ENCODE peak calls at places on chromosomes 4 and X, in ten cellular contexts. B is A549; Q is testis; D is fibroblast of lung; F is lower lobe of right lung; H is effector memory CD4-positive, alpha-beta T cell; L is mesendoderm; W is suprapubic skin; P is left lung; V is cardiac muscle cell. E is an unnamed sample.

GRCh38 chrX:55127692-55128091 is 38.9 kb downstream of the PAGE2 start:
- DNase-seq in B (no peak), Q (no peak), D (no peak), F (no peak), H (no peak), L (no peak), W (no peak), P (no peak), V (peak; percentile 64), E (no peak)

GRCh38 chr4:152009046-152009445 is 248.2 kb upstream of the GATB start:
- DNase-seq in B (no peak), Q (no peak), D (peak; percentile 40), F (no peak), H (no peak), L (no peak), W (no peak), P (no peak), V (no peak), E (no peak)

GRCh38 chrX:11758400-11759171 is 549 bp downstream of the MSL3 start:
- DNase-seq in B (peak; percentile 89), Q (peak; percentile 84), D (peak; percentile 69), F (peak; percentile 93), H (peak; percentile 80), L (peak; percentile 83), W (peak; percentile 87), P (peak; percentile 89), V (peak; percentile 85), E (peak; percentile 92)

GRCh38 chrX:48826876-48827653 is 752 bp downstream of the ERAS start:
- DNase-seq in B (no peak), Q (no peak), D (no peak), F (no peak), H (no peak), L (no peak), W (no peak), P (no peak), V (no peak), E (no peak)

GRCh38 chr4:121156822-121157769 is 7.0 kb downstream of the TNIP3 start:
- DNase-seq in B (peak; percentile 47), Q (peak; percentile 30), D (peak; percentile 36), F (peak; percentile 67), H (no peak), L (peak; percentile 77), W (no peak), P (peak; percentile 64), V (peak; percentile 31), E (peak; percentile 43)

GRCh38 chr4:77074961-77075855 is 581 bp downstream of the CCNI start:
- DNase-seq in B (peak; percentile 35), Q (peak; percentile 73), D (peak; percentile 78), F (peak; percentile 90), H (peak; percentile 70), L (peak; percentile 83), W (peak; percentile 88), P (peak; percentile 84), V (peak; percentile 79), E (peak; percentile 72)

GRCh38 chr4:123444298-123444731 is 47.7 kb downstream of the SPRY1 start:
- DNase-seq in B (no peak), Q (peak; percentile 79), D (peak; percentile 58), F (no peak), H (no peak), L (peak; percentile 94), W (no peak), P (peak; percentile 57), V (peak; percentile 93), E (peak; percentile 86)

GRCh38 chr4:88352062-88352461 is 26.6 kb upstream of the HERC6 start:
- DNase-seq in B (peak; percentile 2), Q (no peak), D (peak; percentile 74), F (no peak), H (no peak), L (peak; percentile 32), W (no peak), P (no peak), V (peak; percentile 58), E (no peak)

GRCh38 chr4:5366421-5366820 is 315.1 kb downstream of the STK32B start:
- DNase-seq in B (peak; percentile 93), Q (no peak), D (peak; percentile 21), F (no peak), H (no peak), L (no peak), W (no peak), P (no peak), V (no peak), E (no peak)

GRCh38 chrX:119790977-119791436 is 423 bp downstream of the RPL39 start:
- DNase-seq in B (peak; percentile 45), Q (peak; percentile 37), D (peak; percentile 17), F (no peak), H (peak; percentile 1), L (peak; percentile 37), W (no peak), P (no peak), V (peak; percentile 45), E (peak; percentile 62)

GRCh38 chr4:18754180-18754579 is 732.6 kb upstream of the LCORL start:
- DNase-seq in B (no peak), Q (no peak), D (no peak), F (no peak), H (no peak), L (peak; percentile 60), W (no peak), P (no peak), V (no peak), E (no peak)

GRCh38 chr4:102420563-102421221 is 75.4 kb upstream of the SLC39A8 start:
- DNase-seq in B (peak; percentile 22), Q (no peak), D (no peak), F (no peak), H (no peak), L (no peak), W (no peak), P (no peak), V (no peak), E (peak; percentile 24)

GRCh38 chr4:2484993-2485392 is 16.1 kb downstream of the RNF4 start:
- DNase-seq in B (no peak), Q (peak; percentile 76), D (peak; percentile 9), F (peak; percentile 91), H (peak; percentile 34), L (no peak), W (peak; percentile 88), P (peak; percentile 91), V (peak; percentile 55), E (peak; percentile 83)

GRCh38 chr4:26223160-26223559 is 97.7 kb upstream of the RBPJ start:
- DNase-seq in B (no peak), Q (no peak), D (peak; percentile 74), F (no peak), H (no peak), L (no peak), W (no peak), P (no peak), V (no peak), E (no peak)

GRCh38 chrX:12138366-12139313 is at the start of gene FRMPD4:
- DNase-seq in B (peak; percentile 20), Q (peak; percentile 34), D (peak; percentile 1), F (no peak), H (no peak), L (peak; percentile 58), W (no peak), P (no peak), V (peak; percentile 57), E (no peak)

GRCh38 chrX:53714580-53715335 is 28.2 kb upstream of the HUWE1 start:
- DNase-seq in B (no peak), Q (no peak), D (peak; percentile 64), F (peak; percentile 53), H (peak; percentile 43), L (peak; percentile 46), W (no peak), P (peak; percentile 39), V (peak; percentile 36), E (no peak)

GRCh38 chr4:68240618-68241017 is 4.9 kb downstream of the TMPRSS11B start:
- DNase-seq in B (no peak), Q (no peak), D (no peak), F (no peak), H (no peak), L (no peak), W (no peak), P (no peak), V (no peak), E (no peak)

GRCh38 chr4:28369504-28369903 is 1508.9 kb downstream of the STIM2 start:
- DNase-seq in B (no peak), Q (no peak), D (peak; percentile 13), F (no peak), H (no peak), L (no peak), W (no peak), P (no peak), V (peak; percentile 18), E (no peak)

GRCh38 chr4:127140306-127140705 is 492.5 kb upstream of the INTU start:
- DNase-seq in B (peak; percentile 20), Q (no peak), D (peak; percentile 50), F (no peak), H (no peak), L (no peak), W (no peak), P (no peak), V (no peak), E (peak; percentile 10)

GRCh38 chr4:168978001-168978700 is 31.9 kb downstream of the CBR4 start:
- DNase-seq in B (no peak), Q (no peak), D (peak; percentile 50), F (no peak), H (no peak), L (peak; percentile 3), W (no peak), P (no peak), V (peak; percentile 17), E (no peak)

GRCh38 chr4:122833999-122834398 is 7.4 kb downstream of the FGF2 start:
- DNase-seq in B (no peak), Q (no peak), D (no peak), F (no peak), H (no peak), L (no peak), W (no peak), P (no peak), V (no peak), E (no peak)

GRCh38 chr4:184408711-184409081 is 65.7 kb downstream of the IRF2 start:
- DNase-seq in B (no peak), Q (no peak), D (no peak), F (no peak), H (no peak), L (no peak), W (no peak), P (no peak), V (no peak), E (no peak)
- H3K4me1 ChIP-seq in B (no peaks in the 10 kb centered on the region), Q (peaks cover 22% of the 10 kb centered on the region), D (peaks cover 6% of the 10 kb centered on the region), F (peaks cover 23% of the 10 kb centered on the region), H (peaks cover 20% of the 10 kb centered on the region), L (no peaks in the 10 kb centered on the region), W (peaks cover 24% of the 10 kb centered on the region), P (no peaks in the 10 kb centered on the region), V (no peaks in the 10 kb centered on the region), E (no peaks in the 10 kb centered on the region)

GRCh38 chr4:142396279-142396678 is 449.8 kb downstream of the INPP4B start:
- DNase-seq in B (no peak), Q (no peak), D (peak; percentile 64), F (no peak), H (no peak), L (no peak), W (no peak), P (no peak), V (peak; percentile 60), E (no peak)
- H3K27ac ChIP-seq in B (no peak overlapping the region), Q (no peak overlapping the region), D (no peak overlapping the region), F (no peak overlapping the region), H (peak overlapping the region; percentile 50), L (no peak overlapping the region), W (no peak overlapping the region), P (no peak overlapping the region), V (no peak overlapping the region), E (no peak overlapping the region)

GRCh38 chr4:54228563-54229501 is at the start of gene PDGFRA:
- DNase-seq in B (no peak), Q (peak; percentile 86), D (peak; percentile 84), F (no peak), H (no peak), L (peak; percentile 47), W (peak; percentile 86), P (peak; percentile 67), V (peak; percentile 99), E (peak; percentile 74)
- H3K4me1 ChIP-seq in B (no peaks in the 10 kb centered on the region), Q (peaks cover 26% of the 10 kb centered on the region), D (peaks cover 9% of the 10 kb centered on the region), F (peaks cover 74% of the 10 kb centered on the region), H (peaks cover 33% of the 10 kb centered on the region), L (peaks cover 4% of the 10 kb centered on the region), W (peaks cover 89% of the 10 kb centered on the region), P (peaks cover 3% of the 10 kb centered on the region), V (peaks cover 20% of the 10 kb centered on the region), E (no peaks in the 10 kb centered on the region)

GRCh38 chrX:80806557-80806956 is 3.1 kb downstream of the BRWD3 start:
- DNase-seq in B (no peak), Q (no peak), D (no peak), F (no peak), H (no peak), L (no peak), W (no peak), P (no peak), V (no peak), E (no peak)
- H3K27ac ChIP-seq in B (no peak overlapping the region), Q (no peak overlapping the region), D (no peak overlapping the region), F (no peak overlapping the region), H (no peak overlapping the region), L (no peak overlapping the region), W (no peak overlapping the region), P (no peak overlapping the region), V (no peak overlapping the region), E (no peak overlapping the region)